ENCODE peak calls at places on chromosomes 7 and 10, in seven cellular contexts. Q, I, H, K, Y, C and A are unnamed samples.

GRCh38 chr7:123674399-123675091 is 18.9 kb downstream of the LMOD2 start:
- DNase-seq in H (no peak), Y (peak; percentile 13), K (no peak), I (no peak), C (no peak), Q (no peak), A (peak; percentile 94)

GRCh38 chr10:79446451-79447020 is 1.1 kb upstream of the ZCCHC24 start:
- DNase-seq in C (peak; percentile 28), H (no peak), K (peak; percentile 68), Q (peak; percentile 10), I (peak; percentile 63), Y (no peak), A (no peak)

GRCh38 chr7:7554647-7555575 is 11.8 kb upstream of the MIOS start:
- DNase-seq in C (no peak), K (no peak), Y (no peak), H (no peak), I (no peak), Q (no peak), A (no peak)

GRCh38 chr7:135213831-135214230 is 2.5 kb upstream of the WDR91 start:
- DNase-seq in Y (no peak), I (no peak), K (no peak), C (no peak), H (no peak), Q (no peak), A (peak; percentile 94)

GRCh38 chr7:32034052-32034451 is 36.2 kb downstream of the PDE1C start:
- DNase-seq in H (no peak), Q (no peak), K (no peak), I (no peak), Y (no peak), C (no peak), A (peak; percentile 55)

GRCh38 chr7:19900118-19900517 is 126.7 kb upstream of the TMEM196 start:
- DNase-seq in K (no peak), C (no peak), I (no peak), Q (no peak), Y (no peak), H (no peak), A (no peak)

GRCh38 chr7:135745702-135746312 is 2.8 kb downstream of the FAM180A start:
- DNase-seq in I (peak; percentile 48), K (no peak), H (no peak), C (no peak), Q (no peak), Y (peak; percentile 99), A (peak; percentile 78)

GRCh38 chr7:75039709-75040108 is 33.9 kb downstream of the RCC1L start:
- DNase-seq in Y (no peak), H (no peak), C (no peak), I (no peak), Q (no peak), K (no peak), A (peak; percentile 29)

GRCh38 chr10:46542567-46543323 is 13.7 kb downstream of the GPRIN2 start:
- DNase-seq in I (no peak), C (peak; percentile 4), Q (no peak), H (no peak), Y (no peak), K (no peak), A (no peak)

GRCh38 chr7:104845541-104845940 is 168.5 kb upstream of the KMT2E start:
- DNase-seq in C (no peak), I (no peak), Q (no peak), H (no peak), K (no peak), Y (no peak), A (no peak)

GRCh38 chr7:29871787-29872398 is 65.6 kb downstream of the WIPF3 start:
- DNase-seq in K (no peak), I (no peak), H (no peak), Y (peak; percentile 41), Q (no peak), C (no peak), A (no peak)

GRCh38 chr7:133572087-133572486 is 319.2 kb downstream of the EXOC4 start:
- DNase-seq in Q (no peak), Y (no peak), C (no peak), H (no peak), I (no peak), K (no peak), A (peak; percentile 95)

GRCh38 chr7:151245360-151246160 is 2.9 kb downstream of the SMARCD3 start:
- DNase-seq in Q (peak; percentile 65), Y (no peak), H (peak; percentile 49), C (peak; percentile 77), I (no peak), K (peak; percentile 36), A (no peak)

GRCh38 chr7:5187605-5188004 is 2.4 kb upstream of the WIPI2 start:
- DNase-seq in H (no peak), Y (no peak), I (no peak), C (no peak), K (no peak), Q (no peak), A (no peak)

GRCh38 chr7:133853706-133854276 is 273.3 kb upstream of the LRGUK start:
- DNase-seq in Q (no peak), I (peak; percentile 61), Y (peak; percentile 90), C (no peak), K (peak; percentile 26), H (peak; percentile 94), A (peak; percentile 97)

GRCh38 chr10:61028861-61029361 is 84.9 kb upstream of the RHOBTB1 start:
- DNase-seq in I (no peak), K (no peak), Y (peak; percentile 77), H (no peak), Q (no peak), C (no peak), A (peak; percentile 81)

DNA sequence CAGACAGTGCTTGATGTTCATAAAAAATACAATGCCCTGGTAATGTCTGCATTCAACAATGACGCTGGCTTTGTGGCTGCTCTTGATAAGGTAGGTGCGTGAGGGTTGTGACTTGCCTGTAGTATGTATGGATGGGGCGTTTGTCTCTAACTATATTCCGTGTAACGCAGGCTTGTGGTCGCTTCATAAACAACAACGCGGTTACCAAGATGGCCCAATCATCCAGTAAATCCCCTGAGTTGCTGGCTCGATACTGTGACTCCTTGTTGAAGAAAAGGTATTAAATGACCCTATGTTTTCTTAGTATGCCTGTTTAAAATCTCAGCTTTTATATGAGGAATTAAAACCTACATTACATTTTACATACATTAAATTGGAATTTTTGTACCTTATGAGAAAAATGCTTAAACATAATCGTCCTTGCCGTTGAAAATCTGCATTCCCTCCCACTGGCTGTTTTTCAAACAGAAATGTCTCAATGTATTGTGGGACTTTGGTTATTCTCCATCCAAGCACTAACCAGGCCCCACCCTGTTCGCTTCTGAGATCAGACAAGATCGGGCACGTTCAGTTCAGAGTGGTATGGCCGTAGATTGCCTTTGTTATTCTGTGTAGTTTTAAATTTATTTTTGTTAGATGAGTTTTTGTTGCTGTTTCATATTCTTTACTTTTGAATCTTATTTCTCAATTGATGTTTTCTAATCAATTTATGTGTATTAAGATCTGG is 85.3 kb downstream of the CUL1 start:
- DNase-seq in I (no peak), C (no peak), Y (no peak), Q (no peak), K (no peak), H (no peak), A (peak; percentile 87)
- H3K36me3 ChIP-seq in I (no peaks in the 10 kb centered on the region), C (peaks cover 22% of the 10 kb centered on the region), Y (peaks cover 47% of the 10 kb centered on the region), Q (peaks cover 40% of the 10 kb centered on the region), K (peaks cover 33% of the 10 kb centered on the region), H (peaks cover 43% of the 10 kb centered on the region), A (peaks cover 16% of the 10 kb centered on the region)

DNA sequence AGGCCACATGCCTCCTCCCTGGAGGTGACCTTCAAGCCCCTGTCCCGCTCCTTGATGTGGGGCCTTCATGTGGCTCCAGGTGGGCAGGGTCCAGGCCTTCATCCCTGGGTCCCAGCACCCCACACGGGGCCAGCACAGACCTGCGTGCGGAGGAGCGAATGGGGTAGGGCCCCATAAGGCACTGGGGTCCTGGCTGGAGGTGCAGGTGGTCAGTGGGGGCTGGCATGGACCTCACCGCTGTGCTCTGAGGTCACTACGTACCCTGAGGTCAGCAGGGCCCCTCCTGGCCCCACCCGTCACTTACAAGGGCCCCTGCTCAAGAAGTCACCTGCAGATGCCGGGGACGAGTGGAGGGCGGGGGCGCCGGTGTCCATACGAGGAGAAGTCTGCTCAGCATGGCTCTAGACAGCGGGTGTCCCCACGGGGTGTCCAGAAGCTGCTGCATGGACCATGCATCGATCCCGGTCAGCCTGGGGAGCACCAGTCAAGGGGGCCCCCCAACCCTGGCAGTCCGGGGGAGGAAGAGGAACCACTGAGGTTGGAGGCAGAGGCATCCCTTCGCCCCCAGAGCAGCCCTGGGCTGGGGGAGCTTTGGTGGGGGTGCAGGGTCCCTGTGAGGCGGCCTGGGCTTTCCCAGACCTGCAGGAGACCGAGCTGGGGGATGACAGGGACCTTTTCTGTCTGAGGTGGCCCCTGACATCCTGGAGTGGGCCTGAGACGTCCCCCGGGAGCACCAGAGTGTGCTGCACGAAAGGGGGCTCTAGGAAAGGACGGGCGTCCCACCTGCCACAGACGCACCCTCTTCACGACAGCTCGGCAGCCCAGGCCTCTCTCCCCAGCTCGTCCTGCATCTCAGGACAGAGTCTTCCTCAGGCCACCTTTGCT is 34.6 kb downstream of the UNCX start:
- DNase-seq in Q (no peak), I (no peak), K (no peak), C (no peak), Y (no peak), H (no peak), A (no peak)
- H3K27me3 ChIP-seq in Q (no peaks in the 10 kb centered on the region), I (peaks cover 8% of the 10 kb centered on the region), K (peaks cover 86% of the 10 kb centered on the region), C (peaks cover 4% of the 10 kb centered on the region), Y (peaks cover 64% of the 10 kb centered on the region), H (peaks cover 81% of the 10 kb centered on the region), A (no peaks in the 10 kb centered on the region)

DNA sequence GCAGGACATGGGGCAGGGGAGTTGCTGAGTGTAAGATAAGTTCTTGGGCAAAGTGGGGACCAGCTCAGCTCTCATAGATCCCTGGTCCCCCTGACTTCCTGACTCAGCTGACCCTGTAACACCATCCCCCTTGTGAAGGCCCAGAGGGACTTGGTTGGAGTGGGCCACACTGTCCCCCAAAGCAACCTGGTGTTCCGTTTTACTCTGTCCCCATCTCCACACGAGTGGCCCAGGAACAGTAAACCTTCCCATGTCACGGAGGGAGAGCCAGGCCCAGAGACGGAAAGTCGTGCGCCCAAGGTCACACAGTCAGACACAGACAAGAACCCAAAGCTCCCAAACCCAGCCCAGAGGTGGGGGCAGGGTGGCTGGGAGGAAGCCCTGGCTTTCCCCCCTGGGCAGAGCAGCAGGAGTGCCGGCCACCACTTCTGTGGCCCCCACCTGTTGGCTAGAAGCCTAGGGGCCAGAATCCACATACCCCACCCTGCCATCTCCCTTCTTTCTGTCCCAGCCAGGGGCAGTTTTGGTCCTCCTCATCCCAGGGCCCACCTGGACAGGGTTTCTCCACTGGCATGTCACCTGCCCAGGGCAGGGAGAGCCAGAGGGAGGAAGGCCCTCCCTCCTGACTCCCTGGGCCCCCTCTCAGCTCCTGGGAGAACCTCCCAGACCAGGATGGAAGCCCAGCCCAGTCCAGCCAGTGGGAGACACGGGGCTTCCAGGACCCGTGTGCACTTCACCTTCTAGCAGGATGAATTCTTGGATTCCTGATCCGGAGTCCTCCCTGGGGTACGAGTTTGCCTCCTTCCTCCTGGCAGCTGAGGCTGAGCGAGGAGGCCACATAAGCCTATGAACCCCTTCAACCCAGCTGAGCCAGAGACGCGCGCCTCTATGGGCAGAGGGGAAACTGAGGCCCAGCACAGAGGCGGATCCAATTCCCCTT is 20.6 kb upstream of the VPS37D start:
- DNase-seq in C (no peak), Q (no peak), I (no peak), K (no peak), Y (no peak), H (no peak), A (peak; percentile 9)
- H3K4me3 ChIP-seq in C (no peak overlapping the region), Q (no peak overlapping the region), I (no peak overlapping the region), K (no peak overlapping the region), Y (no peak overlapping the region), H (no peak overlapping the region), A (no peak overlapping the region)

DNA sequence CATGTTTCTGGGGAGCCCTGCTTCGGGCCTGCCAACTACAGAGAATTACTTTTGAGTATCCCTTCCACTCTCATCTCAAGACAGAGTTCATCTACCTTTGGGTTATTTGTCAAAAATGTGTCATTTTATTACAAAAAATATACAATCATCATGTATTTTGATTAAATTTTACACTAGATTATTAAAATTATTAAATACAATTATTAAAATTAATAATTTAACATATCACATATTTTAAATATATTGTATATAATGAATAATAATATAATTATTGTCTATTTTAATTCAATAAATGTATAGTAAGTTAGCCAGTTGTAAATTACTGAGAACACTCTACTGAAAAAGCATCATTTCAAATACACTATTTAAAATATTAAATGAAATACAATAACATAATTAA is 50.9 kb downstream of the FIGNL1 start:
- DNase-seq in I (no peak), H (no peak), Y (no peak), K (no peak), C (no peak), Q (no peak), A (no peak)
- H3K36me3 ChIP-seq in I (no peaks in the 10 kb centered on the region), H (peaks cover 11% of the 10 kb centered on the region), Y (no peaks in the 10 kb centered on the region), K (no peaks in the 10 kb centered on the region), C (peaks cover 41% of the 10 kb centered on the region), Q (peaks cover 60% of the 10 kb centered on the region), A (no peaks in the 10 kb centered on the region)